ENCODE peak calls at places on chromosome 21, in five cellular contexts. D is stimulated activated naive CD8-positive, alpha-beta T cell treated with anti-CD3 and anti-CD28 coated beads, Interleukin-15, Interleukin-2, amounts not matched to agents 100 U/mL and 50 U/mL, for 24 hours; Q is sciatic nerve; G is T-cell; O is mucosa of descending colon. H is an unnamed sample.

GRCh38 chr21:29152936-29153335 is 22.5 kb downstream of the MAP3K7CL start:
- ATAC-seq in G (no peak), O (no peak), Q (no peak), D (no peak), H (no peak)

GRCh38 chr21:38721055-38721454 is 84.7 kb upstream of the ETS2 start:
- ATAC-seq in O (no peak), G (no peak), D (no peak), Q (no peak), H (no peak)

GRCh38 chr21:44657635-44658183 is at the start of gene KRTAP12-3:
- ATAC-seq in D (peak), O (peak), G (peak), Q (peak), H (peak)

GRCh38 chr21:26091480-26092018 is 79.0 kb downstream of the APP start:
- ATAC-seq in O (no peak), Q (no peak), D (no peak), G (no peak), H (no peak)

GRCh38 chr21:45698493-45698947 is 55.0 kb downstream of the PCBP3 start:
- ATAC-seq in Q (no peak), O (peak), G (no peak), D (peak), H (peak)

GRCh38 chr21:38303300-38303699 is 46.5 kb downstream of the KCNJ15 start:
- ATAC-seq in D (no peak), G (no peak), O (peak), Q (peak), H (no peak)

GRCh38 chr21:26966360-26966977 is 419 bp downstream of the ADAMTS5 start:
- ATAC-seq in O (no peak), G (no peak), D (no peak), Q (peak), H (no peak)

GRCh38 chr21:15036189-15036588 is 28.6 kb downstream of the NRIP1 start:
- ATAC-seq in D (no peak), Q (no peak), O (no peak), G (no peak), H (no peak)

GRCh38 chr21:15441060-15441493 is 288.7 kb upstream of the USP25 start:
- ATAC-seq in D (peak), O (no peak), G (no peak), Q (peak), H (peak)

GRCh38 chr21:21148514-21148913 is 150.3 kb downstream of the NCAM2 start:
- ATAC-seq in D (no peak), Q (no peak), O (no peak), G (no peak), H (no peak)

H was measured in activated CD4-positive, CD25-positive, alpha-beta regulatory T cell treated with anti-CD3 and anti-CD28 coated beads, Interleukin-2, amount 50 U/mL, for 24 hours.